ENCODE peak calls at places on chromosome 18, in nine cellular contexts. H is AG09309; I is heart left ventricle; X is tibial artery; O is lower lobe of right lung; L is CD8-positive, alpha-beta T cell; S is glutamatergic neuron; M is cardiac fibroblast; W is right lobe of liver. K is an unnamed sample.

GRCh38 chr18:8937695-8938094 is 164.8 kb upstream of the NDUFV2 start:
- DNase-seq in H (no peak), I (no peak), X (no peak), O (no peak), L (no peak), S (no peak), M (no peak), W (no peak), K (no peak)

GRCh38 chr18:43751203-43751602 is 473.9 kb upstream of the SYT4 start:
- DNase-seq in H (no peak), I (no peak), X (no peak), O (no peak), L (no peak), S (no peak), M (no peak), W (no peak), K (no peak)

GRCh38 chr18:57301573-57302230 is 50.7 kb upstream of the ST8SIA3 start:
- DNase-seq in H (no peak), I (no peak), X (no peak), O (no peak), L (no peak), S (peak), M (no peak), W (no peak), K (no peak)

GRCh38 chr18:29164020-29164706 is 987.2 kb upstream of the CDH2 start:
- DNase-seq in H (peak), I (no peak), X (no peak), O (no peak), L (no peak), S (no peak), M (peak), W (no peak), K (no peak)

GRCh38 chr18:11533513-11533890 is 75.9 kb upstream of the SLC35G4 start:
- DNase-seq in H (no peak), I (no peak), X (no peak), O (no peak), L (no peak), S (no peak), M (no peak), W (no peak), K (no peak)

GRCh38 chr18:76347341-76347740 is 147.7 kb downstream of the ZNF516 start:
- DNase-seq in H (no peak), I (no peak), X (no peak), O (no peak), L (no peak), S (no peak), M (no peak), W (no peak), K (no peak)

GRCh38 chr18:25516747-25517498 is 165.0 kb upstream of the ZNF521 start:
- DNase-seq in H (no peak), I (no peak), X (no peak), O (no peak), L (no peak), S (no peak), M (no peak), W (no peak), K (no peak)

GRCh38 chr18:22494771-22495170 is 77.1 kb upstream of the CTAGE1 start:
- DNase-seq in H (no peak), I (no peak), X (no peak), O (no peak), L (no peak), S (no peak), M (peak), W (no peak), K (no peak)

GRCh38 chr18:26504831-26505230 is 43.5 kb downstream of the KCTD1 start:
- DNase-seq in H (no peak), I (no peak), X (no peak), O (no peak), L (no peak), S (no peak), M (no peak), W (no peak), K (no peak)

GRCh38 chr18:9008709-9009635 is 93.5 kb upstream of the NDUFV2 start:
- DNase-seq in H (no peak), I (no peak), X (no peak), O (no peak), L (no peak), S (no peak), M (no peak), W (no peak), K (no peak)

GRCh38 chr18:52326001-52326400 is 14.0 kb upstream of the DCC start:
- DNase-seq in H (no peak), I (no peak), X (no peak), O (no peak), L (no peak), S (no peak), M (no peak), W (no peak), K (no peak)

DNA sequence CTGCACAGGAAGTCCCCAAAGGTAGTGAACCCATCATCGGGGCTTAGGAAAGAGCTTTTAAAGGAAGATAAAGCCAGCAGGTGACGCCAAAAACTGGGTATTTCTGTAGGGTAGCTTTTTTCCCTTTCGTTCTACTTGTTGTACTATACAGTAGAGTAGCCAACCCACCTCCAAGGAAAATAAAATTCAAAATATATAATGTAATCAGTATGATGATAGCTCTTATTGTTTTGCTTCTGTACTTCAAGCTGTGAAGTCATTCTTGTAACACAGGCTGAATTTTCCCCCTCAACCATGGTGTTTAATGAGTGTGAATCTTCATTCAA is 112.1 kb downstream of the FAM210A start:
- DNase-seq in H (no peak), I (no peak), X (no peak), O (no peak), L (no peak), S (no peak), M (no peak), W (no peak), K (no peak)
- TF ChIP-seq CTCF in H (no peak), I (no peak), X (no peak), O (no peak), L (no peak), S (no peak), M (no peak), W (no peak), K (no peak)

GRCh38 chr18:66872277-66872676 is 268.4 kb upstream of the CDH19 start:
- DNase-seq in H (no peak), I (no peak), X (no peak), O (no peak), L (no peak), S (no peak), M (peak), W (no peak), K (no peak)
- TF ChIP-seq CTCF in H (no peak), I (peak), X (peak), O (peak), L (no peak), S (peak), M (no peak), W (peak), K (peak)

DNA sequence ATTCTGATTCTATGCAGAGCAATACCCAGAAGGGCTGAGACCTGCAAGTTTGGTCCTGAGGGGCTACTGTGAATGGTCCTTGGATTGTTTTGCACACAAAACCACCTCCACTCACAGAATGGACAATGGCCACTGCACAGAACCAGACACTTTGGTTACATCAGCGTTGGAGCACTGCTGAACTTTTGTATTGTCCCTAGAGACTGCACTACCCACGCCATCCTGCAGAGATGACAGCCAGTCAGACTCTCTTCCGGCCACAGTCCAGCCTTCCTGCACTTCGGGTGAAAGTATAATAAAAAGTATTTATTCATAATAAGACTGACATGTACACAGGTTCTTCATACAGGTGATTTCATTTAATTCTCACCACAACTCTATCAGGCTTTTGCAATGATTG is 35.7 kb downstream of the CELF4 start:
- DNase-seq in H (no peak), I (no peak), X (no peak), O (no peak), L (no peak), S (no peak), M (peak), W (no peak), K (no peak)
- TF ChIP-seq CTCF in H (no peak), I (no peak), X (no peak), O (no peak), L (no peak), S (no peak), M (no peak), W (no peak), K (no peak)

DNA sequence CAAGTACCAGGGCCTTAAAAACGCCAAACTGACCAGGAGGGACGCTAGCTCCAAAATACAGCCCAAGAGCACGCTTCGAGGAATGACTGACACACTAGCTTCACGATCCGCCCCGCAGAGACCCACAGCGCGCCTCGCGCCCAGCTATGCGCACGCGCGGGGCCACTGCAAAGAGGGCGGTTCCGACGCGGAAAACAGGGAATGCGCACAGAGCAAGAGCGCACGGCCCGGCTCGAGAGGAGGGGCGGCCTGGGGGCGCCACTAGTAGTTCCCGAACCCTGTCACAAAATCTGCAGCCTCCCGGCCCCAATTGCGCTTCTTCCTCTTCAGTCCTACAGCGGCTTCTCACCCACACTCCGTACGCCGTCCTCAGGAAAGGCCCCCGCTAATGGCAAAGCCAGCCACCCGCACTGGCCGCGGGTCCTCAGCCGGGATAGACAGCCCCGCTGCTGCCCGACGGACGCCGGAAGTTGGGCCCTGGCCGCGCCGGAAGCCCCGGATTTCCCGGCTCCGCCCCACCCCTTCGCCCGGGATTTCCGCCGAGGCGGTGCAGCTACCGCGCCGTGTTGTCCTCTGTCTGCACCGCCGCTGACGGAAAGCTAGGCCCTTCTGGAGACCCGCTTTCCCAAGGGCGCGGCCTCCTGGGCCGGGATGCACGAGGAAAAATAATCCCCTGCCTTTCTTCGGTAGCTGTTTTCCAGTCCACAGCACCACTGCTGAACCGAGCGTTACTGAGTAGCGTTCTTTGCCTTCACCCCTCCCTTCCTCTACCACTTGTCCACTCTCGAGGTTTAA is at the start of gene HDHD2:
- DNase-seq in H (peak), I (peak), X (peak), O (peak), L (peak), S (peak), M (peak), W (peak), K (peak)
- TF ChIP-seq CTCF in H (no peak), I (no peak), X (no peak), O (no peak), L (no peak), S (no peak), M (peak), W (no peak), K (no peak)

GRCh38 chr18:73841661-73842060 is 306.0 kb downstream of the FBXO15 start:
- DNase-seq in H (no peak), I (no peak), X (no peak), O (no peak), L (no peak), S (no peak), M (no peak), W (no peak), K (no peak)
- TF ChIP-seq CTCF in H (peak), I (no peak), X (no peak), O (no peak), L (no peak), S (peak), M (peak), W (no peak), K (no peak)

GRCh38 chr18:46301571-46301970 is 197.4 kb downstream of the HAUS1 start:
- DNase-seq in H (no peak), I (no peak), X (peak), O (no peak), L (no peak), S (no peak), M (no peak), W (no peak), K (peak)
- TF ChIP-seq CTCF in H (no peak), I (no peak), X (no peak), O (no peak), L (no peak), S (no peak), M (no peak), W (no peak), K (no peak)

DNA sequence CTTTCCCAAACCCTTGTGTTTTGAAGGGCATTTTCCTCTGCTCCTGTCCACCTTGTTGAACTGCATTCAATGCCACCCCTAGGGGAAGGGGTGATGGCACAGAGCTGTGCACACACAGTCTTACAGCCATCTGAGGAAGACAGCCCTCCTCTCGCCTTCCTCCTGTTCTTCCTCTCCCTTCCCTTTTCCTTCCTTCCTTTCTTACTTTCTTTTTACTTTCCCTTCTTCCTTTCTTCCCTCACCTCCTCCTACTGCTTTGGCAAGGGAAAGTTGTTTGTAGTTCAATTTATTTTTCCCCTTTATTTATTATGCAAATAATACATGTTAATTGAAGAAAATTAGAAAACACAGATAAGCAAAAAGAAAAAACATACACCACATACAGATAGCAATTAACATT is 99.4 kb downstream of the CDH20 start:
- DNase-seq in H (no peak), I (no peak), X (no peak), O (no peak), L (no peak), S (no peak), M (no peak), W (no peak), K (no peak)
- TF ChIP-seq CTCF in H (no peak), I (no peak), X (no peak), O (no peak), L (no peak), S (no peak), M (no peak), W (no peak), K (no peak)

GRCh38 chr18:79947881-79948610 is 3.4 kb downstream of the SLC66A2 start:
- DNase-seq in H (no peak), I (no peak), X (no peak), O (peak), L (no peak), S (no peak), M (no peak), W (peak), K (peak)
- TF ChIP-seq CTCF in H (no peak), I (no peak), X (no peak), O (no peak), L (no peak), S (no peak), M (no peak), W (no peak), K (no peak)

GRCh38 chr18:37235583-37235982 is 330.0 kb downstream of the CELF4 start:
- DNase-seq in H (no peak), I (no peak), X (no peak), O (no peak), L (no peak), S (no peak), M (no peak), W (no peak), K (no peak)
- TF ChIP-seq CTCF in H (no peak), I (no peak), X (no peak), O (no peak), L (no peak), S (no peak), M (no peak), W (no peak), K (no peak)

K was measured in upper lobe of right lung.